ENCODE peak calls at places on chromosomes 7 and 10, in ten cellular contexts. One of them, this sample, is unnamed.

GRCh38 chr7:1554332-1555045 is 1.5 kb downstream of the TMEM184A start:
- DNase-seq in head of caudate nucleus: no peak
- DNase-seq in AG08395: no peak
- DNase-seq in foreskin fibroblast: no peak
- DNase-seq in SK-N-MC: no peak
- DNase-seq in germinal center: no peak
- DNase-seq in heart left ventricle: peak; percentile 38
- DNase-seq in M059J: no peak
- DNase-seq in NCI-H187: no peak
- DNase-seq in GM12865: no peak
- DNase-seq in this sample: no peak

GRCh38 chr7:128909605-128910568 is 622 bp downstream of the KCP start:
- DNase-seq in head of caudate nucleus: no peak
- DNase-seq in AG08395: peak; percentile 65
- DNase-seq in foreskin fibroblast: peak; percentile 47
- DNase-seq in SK-N-MC: no peak
- DNase-seq in germinal center: no peak
- DNase-seq in heart left ventricle: no peak
- DNase-seq in M059J: peak; percentile 44
- DNase-seq in NCI-H187: no peak
- DNase-seq in GM12865: no peak
- DNase-seq in this sample: no peak

GRCh38 chr10:80526218-80526617 is 11.5 kb upstream of the SH2D4B start:
- DNase-seq in head of caudate nucleus: no peak
- DNase-seq in AG08395: no peak
- DNase-seq in foreskin fibroblast: no peak
- DNase-seq in SK-N-MC: no peak
- DNase-seq in germinal center: no peak
- DNase-seq in heart left ventricle: no peak
- DNase-seq in M059J: no peak
- DNase-seq in NCI-H187: no peak
- DNase-seq in GM12865: no peak
- DNase-seq in this sample: no peak

GRCh38 chr10:6445671-6446278 is 134.3 kb downstream of the PRKCQ start:
- DNase-seq in head of caudate nucleus: peak; percentile 56
- DNase-seq in AG08395: peak; percentile 46
- DNase-seq in foreskin fibroblast: peak; percentile 14
- DNase-seq in SK-N-MC: no peak
- DNase-seq in germinal center: peak; percentile 34
- DNase-seq in heart left ventricle: no peak
- DNase-seq in M059J: peak; percentile 18
- DNase-seq in NCI-H187: no peak
- DNase-seq in GM12865: peak; percentile 48
- DNase-seq in this sample: peak; percentile 58

GRCh38 chr10:23362879-23363787 is 18.5 kb upstream of the C10orf67 start:
- DNase-seq in head of caudate nucleus: no peak
- DNase-seq in AG08395: no peak
- DNase-seq in foreskin fibroblast: no peak
- DNase-seq in SK-N-MC: no peak
- DNase-seq in germinal center: no peak
- DNase-seq in heart left ventricle: no peak
- DNase-seq in M059J: no peak
- DNase-seq in NCI-H187: no peak
- DNase-seq in GM12865: peak; percentile 69
- DNase-seq in this sample: peak; percentile 40

GRCh38 chr7:112420236-112420945 is 29.9 kb upstream of the IFRD1 start:
- DNase-seq in head of caudate nucleus: no peak
- DNase-seq in AG08395: peak; percentile 40
- DNase-seq in foreskin fibroblast: no peak
- DNase-seq in SK-N-MC: no peak
- DNase-seq in germinal center: no peak
- DNase-seq in heart left ventricle: no peak
- DNase-seq in M059J: peak; percentile 11
- DNase-seq in NCI-H187: no peak
- DNase-seq in GM12865: no peak
- DNase-seq in this sample: no peak

GRCh38 chr10:124367414-124367813 is 51.3 kb downstream of the OAT start:
- DNase-seq in head of caudate nucleus: no peak
- DNase-seq in AG08395: no peak
- DNase-seq in foreskin fibroblast: no peak
- DNase-seq in SK-N-MC: no peak
- DNase-seq in germinal center: no peak
- DNase-seq in heart left ventricle: no peak
- DNase-seq in M059J: no peak
- DNase-seq in NCI-H187: no peak
- DNase-seq in GM12865: no peak
- DNase-seq in this sample: no peak

GRCh38 chr10:43140414-43140813 is 2.2 kb downstream of the CSGALNACT2 start:
- DNase-seq in head of caudate nucleus: no peak
- DNase-seq in AG08395: peak; percentile 53
- DNase-seq in foreskin fibroblast: peak; percentile 89
- DNase-seq in SK-N-MC: no peak
- DNase-seq in germinal center: no peak
- DNase-seq in heart left ventricle: no peak
- DNase-seq in M059J: peak; percentile 86
- DNase-seq in NCI-H187: no peak
- DNase-seq in GM12865: peak; percentile 74
- DNase-seq in this sample: peak; percentile 67

GRCh38 chr7:127845497-127846214 is 185.6 kb downstream of the LRRC4 start:
- DNase-seq in head of caudate nucleus: no peak
- DNase-seq in AG08395: no peak
- DNase-seq in foreskin fibroblast: no peak
- DNase-seq in SK-N-MC: no peak
- DNase-seq in germinal center: no peak
- DNase-seq in heart left ventricle: no peak
- DNase-seq in M059J: no peak
- DNase-seq in NCI-H187: no peak
- DNase-seq in GM12865: no peak
- DNase-seq in this sample: no peak

GRCh38 chr7:94374231-94374630 is 20.5 kb upstream of the COL1A2 start:
- DNase-seq in head of caudate nucleus: no peak
- DNase-seq in AG08395: peak; percentile 92
- DNase-seq in foreskin fibroblast: peak; percentile 93
- DNase-seq in SK-N-MC: no peak
- DNase-seq in germinal center: no peak
- DNase-seq in heart left ventricle: peak; percentile 79
- DNase-seq in M059J: peak; percentile 95
- DNase-seq in NCI-H187: no peak
- DNase-seq in GM12865: no peak
- DNase-seq in this sample: no peak

This sample was measured in GM10248.